ENCODE peak calls at places on chromosomes 13 and 19, in five cellular contexts. One of them, this sample, is unnamed.

GRCh38 chr19:33005440-33005839 is 33.4 kb downstream of the FAAP24 start:
- DNase-seq in GM12878: no peak
- DNase-seq in HepG2: no peak
- DNase-seq in H1: no peak
- DNase-seq in K562: no peak
- DNase-seq in this sample: no peak

GRCh38 chr19:1872807-1873523 is 9.6 kb upstream of the KLF16 start:
- DNase-seq in GM12878: no peak
- DNase-seq in HepG2: no peak
- DNase-seq in H1: no peak
- DNase-seq in K562: no peak
- DNase-seq in this sample: no peak

GRCh38 chr19:49882643-49883042 is 5.1 kb downstream of the TBC1D17 start:
- DNase-seq in GM12878: no peak
- DNase-seq in HepG2: no peak
- DNase-seq in H1: no peak
- DNase-seq in K562: no peak
- DNase-seq in this sample: no peak

GRCh38 chr19:11024259-11024658 is 63.4 kb downstream of the SMARCA4 start:
- DNase-seq in GM12878: no peak
- DNase-seq in HepG2: no peak
- DNase-seq in H1: no peak
- DNase-seq in K562: no peak
- DNase-seq in this sample: no peak

GRCh38 chr13:73072501-73072900 is 13.7 kb downstream of the KLF5 start:
- DNase-seq in GM12878: no peak
- DNase-seq in HepG2: no peak
- DNase-seq in H1: no peak
- DNase-seq in K562: no peak
- DNase-seq in this sample: no peak

GRCh38 chr19:2477732-2478191 is 1.8 kb downstream of the GADD45B start:
- DNase-seq in GM12878: no peak
- DNase-seq in HepG2: no peak
- DNase-seq in H1: no peak
- DNase-seq in K562: no peak
- DNase-seq in this sample: no peak

GRCh38 chr13:29428310-29428991 is 167.0 kb downstream of the SLC7A1 start:
- DNase-seq in GM12878: no peak
- DNase-seq in HepG2: no peak
- DNase-seq in H1: peak
- DNase-seq in K562: peak
- DNase-seq in this sample: peak

GRCh38 chr19:13118424-13119193 is 545 bp downstream of the NACC1 start:
- DNase-seq in GM12878: no peak
- DNase-seq in HepG2: peak
- DNase-seq in H1: peak
- DNase-seq in K562: peak
- DNase-seq in this sample: peak

GRCh38 chr13:63198076-63198475 is 1782.4 kb upstream of the PCDH20 start:
- DNase-seq in GM12878: no peak
- DNase-seq in HepG2: no peak
- DNase-seq in H1: no peak
- DNase-seq in K562: no peak
- DNase-seq in this sample: no peak

GRCh38 chr19:43439183-43440063 is 24.7 kb downstream of the TEX101 start:
- DNase-seq in GM12878: no peak
- DNase-seq in HepG2: peak
- DNase-seq in H1: no peak
- DNase-seq in K562: no peak
- DNase-seq in this sample: no peak

GRCh38 chr13:110396913-110397379 is 89.9 kb downstream of the COL4A2 start:
- DNase-seq in GM12878: no peak
- DNase-seq in HepG2: no peak
- DNase-seq in H1: no peak
- DNase-seq in K562: no peak
- DNase-seq in this sample: no peak

GRCh38 chr13:53100394-53101063 is 71.9 kb downstream of the OLFM4 start:
- DNase-seq in GM12878: no peak
- DNase-seq in HepG2: no peak
- DNase-seq in H1: no peak
- DNase-seq in K562: no peak
- DNase-seq in this sample: no peak

GRCh38 chr13:113544896-113545295 is 39.7 kb upstream of the TFDP1 start:
- DNase-seq in GM12878: no peak
- DNase-seq in HepG2: no peak
- DNase-seq in H1: no peak
- DNase-seq in K562: no peak
- DNase-seq in this sample: no peak

GRCh38 chr13:113544071-113544891 is 40.3 kb upstream of the TFDP1 start:
- DNase-seq in GM12878: no peak
- DNase-seq in HepG2: peak
- DNase-seq in H1: no peak
- DNase-seq in K562: no peak
- DNase-seq in this sample: peak

GRCh38 chr13:113546571-113547247 is 37.8 kb upstream of the TFDP1 start:
- DNase-seq in GM12878: no peak
- DNase-seq in HepG2: no peak
- DNase-seq in H1: no peak
- DNase-seq in K562: no peak
- DNase-seq in this sample: no peak

GRCh38 chr13:113545931-113546516 is 38.5 kb upstream of the TFDP1 start:
- DNase-seq in GM12878: no peak
- DNase-seq in HepG2: no peak
- DNase-seq in H1: no peak
- DNase-seq in K562: no peak
- DNase-seq in this sample: peak

DNA sequence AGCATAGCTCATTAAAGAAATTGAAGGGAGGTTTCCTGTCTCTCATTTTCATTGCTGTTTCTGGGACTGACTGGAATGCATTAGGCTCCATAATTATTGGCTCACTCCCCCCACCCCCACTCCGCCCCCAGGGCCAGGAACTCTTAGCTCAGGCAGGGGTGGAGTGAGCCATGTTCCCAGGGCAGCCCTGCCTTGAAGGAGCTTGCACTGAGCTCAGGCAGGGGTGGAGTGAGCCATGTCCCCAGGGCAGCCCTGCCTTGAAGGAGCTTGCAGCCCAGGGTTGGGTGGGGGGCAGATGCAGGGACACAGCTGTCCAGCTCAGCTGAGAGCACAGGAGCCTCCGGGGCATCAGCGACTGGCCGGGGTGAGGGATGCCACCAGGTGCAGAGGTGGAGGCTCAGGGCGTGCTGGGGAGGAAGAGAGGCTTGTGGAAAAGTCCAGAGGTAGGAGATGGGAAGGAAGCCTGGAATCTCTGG is 39.1 kb upstream of the TFDP1 start:
- DNase-seq in GM12878: no peak
- DNase-seq in HepG2: no peak
- DNase-seq in H1: no peak
- DNase-seq in K562: no peak
- DNase-seq in this sample: peak
- TF ChIP-seq RFX5 in GM12878: no peak
- TF ChIP-seq RFX5 in HepG2: no peak
- TF ChIP-seq RFX5 in H1: no peak
- TF ChIP-seq RFX5 in K562: no peak
- TF ChIP-seq RFX5 in this sample: no peak

DNA sequence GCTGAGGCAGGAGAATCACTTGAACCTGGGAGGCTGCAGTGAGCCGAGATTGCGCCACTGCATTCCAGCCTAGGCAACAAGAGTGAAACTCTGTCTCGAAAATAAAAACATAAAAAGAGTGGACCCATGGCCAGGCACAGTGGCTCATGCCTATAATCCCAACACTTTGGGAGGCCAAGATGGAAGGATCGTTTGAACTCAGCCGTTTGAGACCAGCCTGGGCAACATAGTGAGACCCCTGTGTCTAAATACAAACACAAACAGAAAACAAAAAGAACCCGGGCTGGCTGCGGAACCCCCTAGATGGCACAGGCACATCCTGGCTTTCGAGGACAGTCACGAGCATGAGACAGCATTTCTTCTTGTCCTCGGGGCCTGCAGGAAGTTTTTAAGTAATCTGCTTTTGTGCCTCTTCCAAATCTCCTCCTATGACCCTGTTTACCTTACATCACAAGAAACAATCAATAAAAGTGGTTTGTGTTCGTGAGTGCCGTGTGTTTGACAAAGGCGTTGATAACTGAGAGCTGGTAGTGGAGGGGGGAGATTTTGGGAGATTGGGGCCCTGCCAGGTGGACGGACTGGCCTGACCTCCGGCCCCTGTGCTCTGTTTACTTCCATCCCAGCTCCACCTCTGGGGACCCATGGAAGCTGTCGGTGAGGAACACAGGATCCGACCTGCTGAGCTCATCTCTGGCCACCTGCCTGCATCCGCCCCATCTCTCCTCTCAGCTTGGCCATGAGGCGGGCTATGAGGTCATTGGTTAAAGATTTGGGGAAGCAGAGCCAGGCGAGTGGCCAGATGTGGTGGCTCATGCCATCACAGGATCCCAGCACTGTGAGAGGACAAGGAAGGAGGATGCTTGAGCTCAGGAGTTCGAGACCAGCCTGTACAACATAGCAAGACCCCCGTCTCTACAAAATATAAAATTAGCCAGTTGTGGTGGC is 5.9 kb upstream of the GDF15 start:
- DNase-seq in GM12878: no peak
- DNase-seq in HepG2: peak
- DNase-seq in H1: no peak
- DNase-seq in K562: peak
- DNase-seq in this sample: no peak
- TF ChIP-seq POLR2AphosphoS5 in GM12878: no peak
- TF ChIP-seq POLR2AphosphoS5 in HepG2: no peak
- TF ChIP-seq POLR2AphosphoS5 in H1: no peak
- TF ChIP-seq POLR2AphosphoS5 in K562: no peak
- TF ChIP-seq POLR2AphosphoS5 in this sample: no peak

DNA sequence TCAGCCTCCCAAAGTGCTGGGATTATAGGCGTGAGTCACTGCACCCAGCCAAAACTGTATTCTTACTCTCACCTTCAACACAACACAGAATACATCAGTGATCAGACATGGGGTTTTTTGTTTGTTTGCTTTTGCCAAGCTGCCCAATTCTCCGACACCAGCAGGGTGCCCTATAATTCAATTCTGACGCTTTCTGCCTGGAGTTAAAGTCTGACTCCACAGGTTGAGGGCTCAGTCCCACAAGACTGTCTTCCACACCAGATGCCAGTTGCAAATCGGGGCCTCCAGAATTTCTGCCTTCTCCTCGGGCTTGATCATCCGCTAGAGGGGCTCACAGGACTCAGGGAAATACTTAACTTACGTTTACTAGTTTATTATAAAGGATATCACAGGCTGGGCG is 22.1 kb downstream of the FBN3 start:
- DNase-seq in GM12878: no peak
- DNase-seq in HepG2: no peak
- DNase-seq in H1: no peak
- DNase-seq in K562: no peak
- DNase-seq in this sample: no peak
- TF ChIP-seq RFX5 in GM12878: no peak
- TF ChIP-seq RFX5 in HepG2: no peak
- TF ChIP-seq RFX5 in H1: no peak
- TF ChIP-seq RFX5 in K562: no peak
- TF ChIP-seq RFX5 in this sample: no peak

GRCh38 chr19:9309139-9309973 is at the start of gene ZNF699:
- DNase-seq in GM12878: peak
- DNase-seq in HepG2: peak
- DNase-seq in H1: peak
- DNase-seq in K562: peak
- DNase-seq in this sample: peak
- TF ChIP-seq POLR2AphosphoS5 in GM12878: peak
- TF ChIP-seq POLR2AphosphoS5 in HepG2: peak
- TF ChIP-seq POLR2AphosphoS5 in H1: no peak
- TF ChIP-seq POLR2AphosphoS5 in K562: peak
- TF ChIP-seq POLR2AphosphoS5 in this sample: peak